ENCODE peak calls at places on chromosomes 5 and 9, in six cellular contexts. V is suprapubic skin, J is mesothelial cell of epicardium, R is tibial artery, Y is IMR-90, N is heart right ventricle. X is an unnamed sample.

GRCh38 chr5:143674469-143674786 is 137.5 kb upstream of the HMHB1 start:
- DNase-seq in V (no peak), Y (no peak), N (no peak), J (no peak), R (no peak), X (no peak)

GRCh38 chr5:150289551-150290390 is at the start of gene CAMK2A:
- DNase-seq in J (no peak), R (no peak), V (no peak), Y (no peak), N (no peak), X (no peak)

GRCh38 chr9:129777769-129778130 is 24.9 kb upstream of the PTGES start:
- DNase-seq in Y (no peak), N (no peak), V (no peak), R (no peak), J (no peak), X (no peak)

GRCh38 chr9:132472199-132472598 is 62.2 kb downstream of the CFAP77 start:
- DNase-seq in J (no peak), V (no peak), Y (no peak), N (no peak), R (no peak), X (no peak)

GRCh38 chr9:22595805-22596204 is 149.2 kb downstream of the DMRTA1 start:
- DNase-seq in N (no peak), V (no peak), J (no peak), Y (no peak), R (no peak), X (no peak)

GRCh38 chr9:77712533-77713130 is 64.5 kb upstream of the GNA14 start:
- DNase-seq in J (no peak), R (no peak), V (no peak), Y (peak), N (no peak), X (peak)

GRCh38 chr5:158351485-158352140 is 492.7 kb upstream of the CLINT1 start:
- DNase-seq in J (no peak), N (no peak), R (no peak), Y (no peak), V (no peak), X (no peak)

GRCh38 chr5:139919308-139919707 is 123.7 kb downstream of the PSD2 start:
- DNase-seq in R (no peak), J (no peak), V (no peak), Y (no peak), N (no peak), X (no peak)

GRCh38 chr5:120155873-120156272 is 308.2 kb upstream of the PRR16 start:
- DNase-seq in R (no peak), Y (no peak), J (no peak), V (no peak), N (no peak), X (no peak)

GRCh38 chr9:136668983-136669790 is 6.5 kb downstream of the EGFL7 start:
- DNase-seq in V (no peak), Y (no peak), N (no peak), R (no peak), J (no peak), X (no peak)

GRCh38 chr5:123094227-123094918 is 5.3 kb downstream of the PRDM6 start:
- DNase-seq in J (no peak), V (no peak), N (no peak), R (no peak), Y (peak), X (no peak)

GRCh38 chr5:122673343-122673742 is 101.5 kb upstream of the SNX2 start:
- DNase-seq in V (no peak), J (no peak), N (peak), Y (no peak), R (peak), X (no peak)

GRCh38 chr9:126152622-126153362 is 173.8 kb upstream of the MVB12B start:
- DNase-seq in V (no peak), N (no peak), Y (no peak), J (no peak), R (no peak), X (no peak)

GRCh38 chr9:107504585-107505455 is 15.3 kb upstream of the KLF4 start:
- DNase-seq in N (no peak), V (no peak), R (peak), Y (peak), J (no peak), X (peak)

GRCh38 chr9:124863371-124863831 is 1.5 kb downstream of the ARPC5L start:
- DNase-seq in J (no peak), V (no peak), Y (no peak), N (no peak), R (no peak), X (no peak)

GRCh38 chr5:154762700-154763099 is 7.5 kb downstream of the LARP1 start:
- DNase-seq in R (no peak), N (no peak), V (no peak), Y (no peak), J (no peak), X (no peak)

GRCh38 chr5:24401767-24402166 is 243.0 kb downstream of the CDH10 start:
- DNase-seq in V (no peak), R (no peak), J (no peak), Y (no peak), N (no peak), X (no peak)

GRCh38 chr5:132688536-132689409 is 15.0 kb downstream of the IL4 start:
- DNase-seq in V (no peak), J (no peak), R (no peak), Y (peak), N (no peak), X (no peak)

GRCh38 chr9:121743441-121744001 is 92.1 kb downstream of the DAB2IP start:
- DNase-seq in R (peak), V (peak), J (no peak), N (peak), Y (peak), X (peak)

GRCh38 chr9:9631302-9631701 is 981.5 kb downstream of the PTPRD start:
- DNase-seq in J (no peak), R (no peak), N (no peak), V (no peak), Y (no peak), X (no peak)

GRCh38 chr9:117494401-117495130 is 79.7 kb upstream of the ASTN2 start:
- DNase-seq in Y (no peak), J (no peak), V (no peak), N (no peak), R (no peak), X (peak)

GRCh38 chr5:151094054-151094858 is 13.4 kb upstream of the TNIP1 start:
- DNase-seq in V (no peak), R (no peak), J (no peak), N (no peak), Y (peak), X (no peak)

GRCh38 chr9:122374885-122375420 is 4.1 kb downstream of the PTGS1 start:
- DNase-seq in V (no peak), R (peak), Y (peak), J (no peak), N (peak), X (peak)

GRCh38 chr9:109953813-109954489 is 174.0 kb downstream of the PALM2AKAP2 start:
- DNase-seq in N (no peak), R (no peak), J (no peak), V (no peak), Y (no peak), X (no peak)
- TF ChIP-seq CTCF in N (no peak), R (no peak), J (no peak), V (no peak), Y (no peak), X (peak)

GRCh38 chr5:129271309-129271708 is 176.8 kb downstream of the ISOC1 start:
- DNase-seq in R (no peak), V (no peak), J (no peak), N (no peak), Y (no peak), X (peak)
- TF ChIP-seq CTCF in R (no peak), V (no peak), J (no peak), N (no peak), Y (no peak), X (peak)

GRCh38 chr9:69655065-69655464 is 17.1 kb downstream of the APBA1 start:
- DNase-seq in N (no peak), R (no peak), Y (no peak), V (no peak), J (no peak), X (no peak)
- TF ChIP-seq CTCF in N (no peak), R (no peak), Y (no peak), V (no peak), J (no peak), X (no peak)

DNA sequence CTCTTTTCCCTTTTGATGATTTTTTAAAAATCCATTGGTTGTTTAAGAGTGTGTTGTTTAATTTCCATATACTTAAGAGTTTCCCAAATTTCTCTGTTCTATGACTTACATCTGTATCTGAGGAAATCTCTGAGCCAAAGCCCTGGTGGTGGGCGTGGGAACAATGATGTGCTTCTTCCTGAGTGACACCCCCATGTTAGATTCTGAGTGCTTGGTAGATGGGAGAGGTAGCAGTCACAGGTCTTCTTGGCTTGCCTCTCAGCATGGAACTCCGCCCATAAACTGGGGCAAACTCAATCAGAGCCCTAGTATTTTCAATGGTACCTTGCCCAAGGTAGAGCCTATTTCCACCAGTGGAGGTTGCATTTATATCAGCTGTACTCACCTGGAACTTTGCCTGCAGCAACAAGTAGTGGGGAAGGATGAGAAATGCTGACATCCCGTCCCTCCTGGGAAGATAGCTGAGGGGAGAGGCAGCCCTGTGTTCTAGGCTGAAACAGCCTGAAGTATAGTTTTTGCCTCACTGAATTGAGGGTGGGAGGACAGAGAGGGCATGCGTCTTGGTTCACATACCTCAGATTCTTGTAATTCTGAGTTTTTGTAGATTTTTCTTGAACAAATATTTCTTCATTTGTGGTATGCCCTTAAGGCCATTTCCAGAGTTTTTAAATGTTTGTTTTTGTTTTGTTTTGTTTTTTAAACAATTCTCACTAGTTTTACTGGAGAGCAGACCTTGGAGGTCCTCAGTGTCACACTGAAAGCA is 26.4 kb downstream of the C9orf43 start:
- DNase-seq in R (no peak), N (no peak), V (no peak), J (no peak), Y (peak), X (peak)
- TF ChIP-seq CTCF in R (no peak), N (no peak), V (no peak), J (no peak), Y (no peak), X (no peak)

GRCh38 chr9:70602364-70603019 is 188.0 kb upstream of the KLF9 start:
- DNase-seq in V (no peak), R (peak), Y (peak), J (peak), N (peak), X (peak)

GRCh38 chr9:70597886-70598285 is 183.4 kb upstream of the KLF9 start:
- DNase-seq in N (no peak), Y (no peak), J (no peak), R (no peak), V (no peak), X (peak)

GRCh38 chr9:70601000-70601929 is 186.8 kb upstream of the KLF9 start:
- DNase-seq in V (peak), Y (peak), N (peak), J (peak), R (peak), X (peak)

GRCh38 chr9:70603020-70603411 is 188.6 kb upstream of the KLF9 start:
- DNase-seq in Y (no peak), V (no peak), R (no peak), J (no peak), N (no peak), X (no peak)

DNA sequence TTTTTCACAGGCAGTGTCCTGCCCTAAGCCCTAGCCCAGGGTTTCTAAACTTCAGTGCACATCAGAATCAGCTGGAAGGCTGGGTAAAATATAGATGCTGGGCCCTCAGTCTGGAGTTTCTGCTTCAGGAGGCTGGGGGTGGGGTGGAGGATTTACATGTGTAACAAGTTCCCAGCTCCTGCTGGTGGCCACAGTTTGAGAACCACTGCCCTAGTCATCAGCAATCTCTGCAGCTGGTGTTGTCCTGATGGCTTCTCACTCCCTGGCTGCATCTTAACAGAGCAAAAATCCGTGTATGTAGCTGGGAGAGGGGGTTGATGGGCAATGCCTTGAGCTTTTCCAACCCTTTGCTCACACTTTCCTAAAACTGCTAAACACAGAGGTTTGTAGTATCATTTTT is 186.0 kb upstream of the KLF9 start:
- DNase-seq in J (no peak), R (peak), Y (peak), N (peak), V (no peak), X (peak)
- TF ChIP-seq CTCF in J (no peak), R (no peak), Y (no peak), N (no peak), V (no peak), X (peak)

GRCh38 chr9:81825831-81826540 is 102.2 kb upstream of the SPATA31D4 start:
- DNase-seq in V (no peak), J (no peak), Y (peak), N (no peak), R (no peak), X (no peak)
- TF ChIP-seq CTCF in V (no peak), J (no peak), Y (no peak), N (no peak), R (no peak), X (no peak)